ENCODE peak calls at places on chromosomes 13 and 19, in five cellular contexts. A is ELR; B is stimulated activated CD4-positive, alpha-beta T cell treated with anti-CD3 and anti-CD28 coated beads, TNF-alpha, amount 100 ng/mL, for 1 hour; X is amygdala; Q is GM23338. U is an unnamed sample.

GRCh38 chr13:113369881-113370280 is 6.0 kb upstream of the GRTP1 start:
- DNase-seq in B (no peak), A (no peak), Q (no peak), X (no peak), U (no peak)

GRCh38 chr13:98813993-98814392 is 61.5 kb upstream of the SLC15A1 start:
- DNase-seq in A (peak), X (no peak), Q (no peak), B (no peak), U (no peak)

GRCh38 chr13:33323766-33324525 is 38.4 kb upstream of the STARD13 start:
- DNase-seq in X (no peak), B (no peak), A (no peak), Q (peak), U (no peak)

GRCh38 chr13:21898461-21898860 is 227.6 kb downstream of the FGF9 start:
- DNase-seq in A (no peak), B (no peak), X (no peak), Q (no peak), U (no peak)

GRCh38 chr19:17522988-17523872 is 11.8 kb downstream of the PGLS start:
- DNase-seq in Q (no peak), B (no peak), X (no peak), A (no peak), U (no peak)

GRCh38 chr19:6074709-6075403 is 35.4 kb downstream of the RFX2 start:
- DNase-seq in Q (no peak), A (no peak), X (no peak), B (no peak), U (no peak)

GRCh38 chr13:114268344-114269280 is 12.8 kb upstream of the UPF3A start:
- DNase-seq in Q (no peak), X (no peak), A (no peak), B (no peak), U (peak)

GRCh38 chr13:45584816-45585215 is 30.7 kb downstream of the ERICH6B start:
- DNase-seq in A (peak), X (no peak), Q (peak), B (no peak), U (no peak)

GRCh38 chr13:21971662-21972635 is 301.1 kb downstream of the FGF9 start:
- DNase-seq in B (no peak), X (no peak), Q (no peak), A (no peak), U (no peak)

GRCh38 chr13:95698047-95698749 is 21.3 kb downstream of the DNAJC3 start:
- DNase-seq in X (no peak), B (no peak), A (peak), Q (peak), U (no peak)

GRCh38 chr19:3784607-3785463 is 1.3 kb downstream of the MATK start:
- DNase-seq in A (peak), Q (no peak), B (no peak), X (no peak), U (no peak)

GRCh38 chr19:1750343-1751021 is 2.8 kb upstream of the ONECUT3 start:
- DNase-seq in B (no peak), Q (no peak), A (no peak), X (no peak), U (no peak)

GRCh38 chr13:102277286-102277685 is 124.6 kb downstream of the FGF14 start:
- DNase-seq in X (no peak), A (no peak), Q (peak), B (no peak), U (no peak)

GRCh38 chr19:58518261-58519086 is 1.1 kb downstream of the ZBTB45 start:
- DNase-seq in X (no peak), Q (no peak), B (no peak), A (peak), U (no peak)

GRCh38 chr13:78632956-78633355 is 26.0 kb downstream of the OBI1 start:
- DNase-seq in B (no peak), X (no peak), Q (no peak), A (no peak), U (no peak)

GRCh38 chr13:35512271-35512920 is 35.9 kb upstream of the MAB21L1 start:
- DNase-seq in A (peak), X (no peak), Q (no peak), B (no peak), U (no peak)

GRCh38 chr19:23312515-23312914 is 62.3 kb upstream of the ZNF724 start:
- DNase-seq in B (no peak), A (peak), Q (no peak), X (no peak), U (no peak)

GRCh38 chr13:76992548-76993001 is 694 bp downstream of the CLN5 start:
- DNase-seq in Q (peak), B (no peak), A (peak), X (no peak), U (no peak)

GRCh38 chr19:2042485-2043268 is 8.4 kb downstream of the MKNK2 start:
- DNase-seq in Q (peak), A (no peak), B (no peak), X (no peak), U (no peak)

GRCh38 chr19:14473915-14474578 is 1.1 kb downstream of the PTGER1 start:
- DNase-seq in X (no peak), A (no peak), Q (peak), B (no peak), U (no peak)

GRCh38 chr13:110915874-110916670 is 1.2 kb upstream of the ANKRD10 start:
- DNase-seq in X (no peak), B (no peak), A (peak), Q (no peak), U (peak)

GRCh38 chr19:33273881-33274662 is 28.3 kb downstream of the CEBPA start:
- DNase-seq in X (no peak), Q (no peak), B (no peak), A (peak), U (no peak)

GRCh38 chr19:30062331-30063183 is 120.5 kb downstream of the URI1 start:
- DNase-seq in Q (no peak), B (no peak), A (no peak), X (no peak), U (no peak)

GRCh38 chr13:49220035-49220855 is at the start of gene MLNR:
- DNase-seq in Q (peak), A (no peak), X (no peak), B (no peak), U (no peak)

GRCh38 chr13:27261376-27261775 is 9.3 kb upstream of the RASL11A start:
- DNase-seq in B (no peak), Q (no peak), A (peak), X (no peak), U (no peak)

GRCh38 chr13:25172303-25172630 is 179 bp upstream of the AMER2 start:
- DNase-seq in Q (no peak), B (no peak), X (no peak), A (no peak), U (no peak)

GRCh38 chr19:48954011-48954594 is 572 bp upstream of the BAX start:
- DNase-seq in X (no peak), Q (no peak), B (no peak), A (no peak), U (no peak)

GRCh38 chr13:21343659-21344058 is 115.4 kb downstream of the ZDHHC20 start:
- DNase-seq in X (no peak), B (no peak), Q (no peak), A (no peak), U (no peak)

GRCh38 chr13:84315527-84315926 is 433.3 kb upstream of the SLITRK1 start:
- DNase-seq in X (no peak), B (no peak), Q (no peak), A (no peak), U (no peak)

GRCh38 chr19:31351212-31352193 is 2.3 kb upstream of the TSHZ3 start:
- DNase-seq in B (no peak), A (peak), Q (peak), X (no peak), U (no peak)

GRCh38 chr13:57634829-57635165 is 3.3 kb downstream of the PCDH17 start:
- DNase-seq in B (no peak), X (no peak), A (no peak), Q (peak), U (no peak)

GRCh38 chr13:20142019-20142926 is 18.6 kb downstream of the GJA3 start:
- DNase-seq in Q (peak), B (no peak), A (no peak), X (no peak), U (no peak)

GRCh38 chr13:22014469-22014868 is 343.6 kb downstream of the FGF9 start:
- DNase-seq in A (peak), X (no peak), Q (no peak), B (no peak), U (no peak)

U was measured in NCI-H1048.